ENCODE peak calls at places on chromosomes 2 and 18, in seven cellular contexts. One of them, this sample, is unnamed.

GRCh38 chr2:67806816-67807215 is 256.0 kb downstream of the C1D start:
- DNase-seq in ACHN: no peak
- DNase-seq in omental fat pad: no peak
- DNase-seq in DMS 273 treated with DMSO at 0.1 percent for 48 hours: no peak
- DNase-seq in NCI-H748 treated with DMSO at 0.1 percent for 48 hours: no peak
- DNase-seq in occipital lobe: no peak
- DNase-seq in sciatic nerve: no peak
- DNase-seq in this sample: no peak

GRCh38 chr2:233051241-233052149 is 8.6 kb upstream of the INPP5D start:
- DNase-seq in ACHN: no peak
- DNase-seq in omental fat pad: peak
- DNase-seq in DMS 273 treated with DMSO at 0.1 percent for 48 hours: no peak
- DNase-seq in NCI-H748 treated with DMSO at 0.1 percent for 48 hours: no peak
- DNase-seq in occipital lobe: no peak
- DNase-seq in sciatic nerve: peak
- DNase-seq in this sample: peak

GRCh38 chr2:125553768-125554167 is 1102.2 kb upstream of the GYPC start:
- DNase-seq in ACHN: no peak
- DNase-seq in omental fat pad: no peak
- DNase-seq in DMS 273 treated with DMSO at 0.1 percent for 48 hours: no peak
- DNase-seq in NCI-H748 treated with DMSO at 0.1 percent for 48 hours: no peak
- DNase-seq in occipital lobe: no peak
- DNase-seq in sciatic nerve: no peak
- DNase-seq in this sample: no peak

GRCh38 chr2:197011777-197012641 is 85.5 kb upstream of the PGAP1 start:
- DNase-seq in ACHN: peak
- DNase-seq in omental fat pad: no peak
- DNase-seq in DMS 273 treated with DMSO at 0.1 percent for 48 hours: no peak
- DNase-seq in NCI-H748 treated with DMSO at 0.1 percent for 48 hours: peak
- DNase-seq in occipital lobe: no peak
- DNase-seq in sciatic nerve: no peak
- DNase-seq in this sample: no peak

GRCh38 chr2:170088776-170089175 is 89.2 kb upstream of the MYO3B start:
- DNase-seq in ACHN: no peak
- DNase-seq in omental fat pad: no peak
- DNase-seq in DMS 273 treated with DMSO at 0.1 percent for 48 hours: no peak
- DNase-seq in NCI-H748 treated with DMSO at 0.1 percent for 48 hours: no peak
- DNase-seq in occipital lobe: no peak
- DNase-seq in sciatic nerve: no peak
- DNase-seq in this sample: no peak

GRCh38 chr2:24793752-24794477 is 690 bp downstream of the CENPO start:
- DNase-seq in ACHN: peak
- DNase-seq in omental fat pad: no peak
- DNase-seq in DMS 273 treated with DMSO at 0.1 percent for 48 hours: peak
- DNase-seq in NCI-H748 treated with DMSO at 0.1 percent for 48 hours: peak
- DNase-seq in occipital lobe: no peak
- DNase-seq in sciatic nerve: no peak
- DNase-seq in this sample: no peak

GRCh38 chr2:120254178-120254577 is 1.5 kb downstream of the RALB start:
- DNase-seq in ACHN: no peak
- DNase-seq in omental fat pad: no peak
- DNase-seq in DMS 273 treated with DMSO at 0.1 percent for 48 hours: no peak
- DNase-seq in NCI-H748 treated with DMSO at 0.1 percent for 48 hours: no peak
- DNase-seq in occipital lobe: no peak
- DNase-seq in sciatic nerve: no peak
- DNase-seq in this sample: no peak

GRCh38 chr2:74740395-74741075 is 86.5 kb downstream of the SEMA4F start:
- DNase-seq in ACHN: peak
- DNase-seq in omental fat pad: peak
- DNase-seq in DMS 273 treated with DMSO at 0.1 percent for 48 hours: peak
- DNase-seq in NCI-H748 treated with DMSO at 0.1 percent for 48 hours: no peak
- DNase-seq in occipital lobe: no peak
- DNase-seq in sciatic nerve: no peak
- DNase-seq in this sample: peak

GRCh38 chr2:52391576-52391975 is 1359.6 kb upstream of the NRXN1 start:
- DNase-seq in ACHN: no peak
- DNase-seq in omental fat pad: no peak
- DNase-seq in DMS 273 treated with DMSO at 0.1 percent for 48 hours: no peak
- DNase-seq in NCI-H748 treated with DMSO at 0.1 percent for 48 hours: no peak
- DNase-seq in occipital lobe: no peak
- DNase-seq in sciatic nerve: no peak
- DNase-seq in this sample: no peak

GRCh38 chr2:88671786-88672427 is 19.6 kb upstream of the RPIA start:
- DNase-seq in ACHN: peak
- DNase-seq in omental fat pad: no peak
- DNase-seq in DMS 273 treated with DMSO at 0.1 percent for 48 hours: peak
- DNase-seq in NCI-H748 treated with DMSO at 0.1 percent for 48 hours: peak
- DNase-seq in occipital lobe: no peak
- DNase-seq in sciatic nerve: no peak
- DNase-seq in this sample: no peak

GRCh38 chr2:136253288-136254004 is 135.5 kb upstream of the CXCR4 start:
- DNase-seq in ACHN: no peak
- DNase-seq in omental fat pad: no peak
- DNase-seq in DMS 273 treated with DMSO at 0.1 percent for 48 hours: no peak
- DNase-seq in NCI-H748 treated with DMSO at 0.1 percent for 48 hours: no peak
- DNase-seq in occipital lobe: no peak
- DNase-seq in sciatic nerve: no peak
- DNase-seq in this sample: no peak

GRCh38 chr2:45851576-45852304 is 200.3 kb downstream of the PRKCE start:
- DNase-seq in ACHN: peak
- DNase-seq in omental fat pad: no peak
- DNase-seq in DMS 273 treated with DMSO at 0.1 percent for 48 hours: no peak
- DNase-seq in NCI-H748 treated with DMSO at 0.1 percent for 48 hours: peak
- DNase-seq in occipital lobe: no peak
- DNase-seq in sciatic nerve: no peak
- DNase-seq in this sample: no peak

GRCh38 chr2:8667896-8668512 is 13.9 kb upstream of the ID2 start:
- DNase-seq in ACHN: no peak
- DNase-seq in omental fat pad: no peak
- DNase-seq in DMS 273 treated with DMSO at 0.1 percent for 48 hours: no peak
- DNase-seq in NCI-H748 treated with DMSO at 0.1 percent for 48 hours: no peak
- DNase-seq in occipital lobe: no peak
- DNase-seq in sciatic nerve: no peak
- DNase-seq in this sample: no peak

GRCh38 chr2:55048514-55048924 is 1.7 kb downstream of the RTN4 start:
- DNase-seq in ACHN: peak
- DNase-seq in omental fat pad: no peak
- DNase-seq in DMS 273 treated with DMSO at 0.1 percent for 48 hours: no peak
- DNase-seq in NCI-H748 treated with DMSO at 0.1 percent for 48 hours: no peak
- DNase-seq in occipital lobe: no peak
- DNase-seq in sciatic nerve: no peak
- DNase-seq in this sample: no peak

GRCh38 chr2:73896362-73897239 is 3.8 kb downstream of the ACTG2 start:
- DNase-seq in ACHN: peak
- DNase-seq in omental fat pad: no peak
- DNase-seq in DMS 273 treated with DMSO at 0.1 percent for 48 hours: no peak
- DNase-seq in NCI-H748 treated with DMSO at 0.1 percent for 48 hours: no peak
- DNase-seq in occipital lobe: no peak
- DNase-seq in sciatic nerve: peak
- DNase-seq in this sample: no peak

GRCh38 chr18:6745504-6746031 is 16.1 kb downstream of the ARHGAP28 start:
- DNase-seq in ACHN: no peak
- DNase-seq in omental fat pad: no peak
- DNase-seq in DMS 273 treated with DMSO at 0.1 percent for 48 hours: no peak
- DNase-seq in NCI-H748 treated with DMSO at 0.1 percent for 48 hours: no peak
- DNase-seq in occipital lobe: no peak
- DNase-seq in sciatic nerve: no peak
- DNase-seq in this sample: no peak

GRCh38 chr2:234670804-234671203 is 173.9 kb upstream of the ARL4C start:
- DNase-seq in ACHN: no peak
- DNase-seq in omental fat pad: no peak
- DNase-seq in DMS 273 treated with DMSO at 0.1 percent for 48 hours: peak
- DNase-seq in NCI-H748 treated with DMSO at 0.1 percent for 48 hours: no peak
- DNase-seq in occipital lobe: no peak
- DNase-seq in sciatic nerve: no peak
- DNase-seq in this sample: no peak

GRCh38 chr2:55056024-55056521 is 5.8 kb upstream of the RTN4 start:
- DNase-seq in ACHN: peak
- DNase-seq in omental fat pad: no peak
- DNase-seq in DMS 273 treated with DMSO at 0.1 percent for 48 hours: no peak
- DNase-seq in NCI-H748 treated with DMSO at 0.1 percent for 48 hours: no peak
- DNase-seq in occipital lobe: no peak
- DNase-seq in sciatic nerve: no peak
- DNase-seq in this sample: no peak

GRCh38 chr18:10526211-10526949 is 553 bp downstream of the NAPG start:
- DNase-seq in ACHN: peak
- DNase-seq in omental fat pad: no peak
- DNase-seq in DMS 273 treated with DMSO at 0.1 percent for 48 hours: no peak
- DNase-seq in NCI-H748 treated with DMSO at 0.1 percent for 48 hours: no peak
- DNase-seq in occipital lobe: peak
- DNase-seq in sciatic nerve: peak
- DNase-seq in this sample: no peak

GRCh38 chr2:32946314-32947075 is at the start of gene LTBP1:
- DNase-seq in ACHN: peak
- DNase-seq in omental fat pad: peak
- DNase-seq in DMS 273 treated with DMSO at 0.1 percent for 48 hours: peak
- DNase-seq in NCI-H748 treated with DMSO at 0.1 percent for 48 hours: no peak
- DNase-seq in occipital lobe: no peak
- DNase-seq in sciatic nerve: peak
- DNase-seq in this sample: peak

This sample was measured in coronary artery.